ENCODE peak calls at places on chromosome 6, in eight cellular contexts. L, G, A, U, P, N, Q and O are unnamed samples.
A peak's percentile ranks its signal among the peaks of the same experiment; 100 is the strongest.

GRCh38 chr6:101577091-101577490 is 183.6 kb downstream of the GRIK2 start:
- DNase-seq in G (no peak), L (no peak), N (no peak), Q (no peak), P (no peak), U (no peak), A (no peak), O (no peak)

GRCh38 chr6:114304304-114304887 is 38.4 kb downstream of the HS3ST5 start:
- DNase-seq in N (no peak), P (no peak), G (no peak), Q (peak; percentile 3), L (peak; percentile 7), U (peak; percentile 12), A (no peak), O (peak; percentile 43)

GRCh38 chr6:41257369-41258195 is 28.9 kb downstream of the TREM1 start:
- DNase-seq in L (no peak), P (peak; percentile 24), A (peak; percentile 61), U (peak; percentile 48), N (no peak), G (peak; percentile 56), Q (no peak), O (peak; percentile 89)

GRCh38 chr6:71444222-71444621 is 155.6 kb downstream of the OGFRL1 start:
- DNase-seq in Q (no peak), L (no peak), N (no peak), A (no peak), P (no peak), G (no peak), U (no peak), O (peak; percentile 21)

GRCh38 chr6:40171343-40171742 is 237.1 kb upstream of the MOCS1 start:
- DNase-seq in Q (no peak), P (no peak), L (no peak), U (no peak), A (no peak), N (no peak), G (no peak), O (no peak)

GRCh38 chr6:135212935-135213334 is 31.8 kb downstream of the MYB start:
- DNase-seq in P (no peak), L (no peak), N (no peak), Q (no peak), U (peak; percentile 62), A (no peak), G (no peak), O (peak; percentile 27)

GRCh38 chr6:167324111-167324510 is 775 bp upstream of the TTLL2 start:
- DNase-seq in Q (no peak), P (no peak), L (no peak), A (no peak), G (no peak), U (no peak), N (no peak), O (no peak)

GRCh38 chr6:24667378-24667803 is 514 bp downstream of the ACOT13 start:
- DNase-seq in A (no peak), Q (no peak), N (no peak), P (peak; percentile 57), L (no peak), G (no peak), U (peak; percentile 5), O (peak; percentile 33)

GRCh38 chr6:28212510-28213212 is 12.4 kb upstream of the ZSCAN9 start:
- DNase-seq in N (peak; percentile 49), L (peak; percentile 71), A (no peak), U (peak; percentile 83), Q (peak; percentile 80), G (no peak), P (peak; percentile 50), O (peak; percentile 75)

GRCh38 chr6:14452567-14453527 is 335.3 kb downstream of the CD83 start:
- DNase-seq in Q (no peak), U (peak; percentile 47), P (no peak), A (no peak), N (no peak), L (no peak), G (no peak), O (no peak)

GRCh38 chr6:28205879-28206278 is 19.2 kb upstream of the ZSCAN9 start:
- DNase-seq in A (no peak), U (no peak), L (no peak), N (no peak), Q (no peak), P (no peak), G (no peak), O (no peak)

GRCh38 chr6:82072771-82073170 is 174.8 kb downstream of the IBTK start:
- DNase-seq in P (no peak), Q (no peak), U (peak; percentile 85), L (peak; percentile 24), N (no peak), G (no peak), A (no peak), O (no peak)

GRCh38 chr6:140281236-140281635 is 906.8 kb upstream of the CITED2 start:
- DNase-seq in N (no peak), U (peak; percentile 61), Q (no peak), P (no peak), G (no peak), L (no peak), A (no peak), O (no peak)

GRCh38 chr6:43509984-43510826 is at the start of gene LRRC73:
- DNase-seq in G (peak; percentile 96), P (peak; percentile 89), A (peak; percentile 87), Q (peak; percentile 46), U (peak; percentile 76), L (no peak), N (peak; percentile 67), O (peak; percentile 92)

GRCh38 chr6:3825331-3825831 is 23.8 kb upstream of the FAM50B start:
- DNase-seq in L (no peak), G (peak; percentile 72), P (no peak), U (peak; percentile 68), N (peak; percentile 72), Q (no peak), A (peak; percentile 51), O (peak; percentile 73)
- H3K4me3 ChIP-seq in L (peak overlapping the region; percentile 26), G (peak overlapping the region; percentile 23), P (no peak overlapping the region), U (peak overlapping the region; percentile 1), N (peak overlapping the region; percentile 30), Q (no peak overlapping the region), A (peak overlapping the region; percentile 18), O (no peak overlapping the region)

DNA sequence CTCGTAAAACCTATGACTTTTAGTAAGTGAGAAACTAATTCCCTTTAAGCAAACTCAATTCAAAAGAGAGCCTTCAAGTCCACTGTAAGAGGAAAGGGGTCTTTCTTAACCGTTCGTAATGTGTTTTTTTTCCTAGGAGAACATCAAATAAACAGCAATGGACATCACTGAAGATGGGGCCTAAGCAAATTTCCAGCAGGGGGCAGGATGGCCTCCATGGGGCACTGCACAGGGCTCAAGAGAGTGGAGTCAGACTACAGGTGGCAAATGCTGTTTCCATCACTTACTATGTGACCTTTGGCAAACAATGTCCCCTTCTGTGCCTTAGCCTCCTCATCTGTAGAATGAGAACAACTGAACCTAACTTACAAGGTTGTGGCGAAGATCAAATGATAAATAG is 88.7 kb downstream of the ARHGAP18 start:
- DNase-seq in Q (no peak), P (peak; percentile 24), U (no peak), L (no peak), G (no peak), N (no peak), A (no peak), O (no peak)
- TF ChIP-seq CTCF in Q (peak; percentile 58), P (peak; percentile 16), U (peak; percentile 37), L (peak; percentile 21), G (no peak), N (no peak), A (no peak), O (peak; percentile 47)

GRCh38 chr6:56093776-56094175 is 153.6 kb downstream of the COL21A1 start:
- DNase-seq in U (no peak), G (no peak), Q (no peak), P (no peak), L (no peak), A (no peak), N (no peak), O (peak; percentile 16)

GRCh38 chr6:56102216-56102615 is 145.2 kb downstream of the COL21A1 start:
- DNase-seq in L (no peak), Q (no peak), N (no peak), A (no peak), P (no peak), U (no peak), G (no peak), O (peak; percentile 33)

GRCh38 chr6:56101141-56101553 is 146.2 kb downstream of the COL21A1 start:
- DNase-seq in P (no peak), U (peak; percentile 96), L (peak; percentile 81), Q (peak; percentile 41), N (no peak), G (no peak), A (no peak), O (peak; percentile 98)

GRCh38 chr6:56096454-56096853 is 150.9 kb downstream of the COL21A1 start:
- DNase-seq in P (no peak), U (peak; percentile 41), A (no peak), G (no peak), N (no peak), L (no peak), Q (no peak), O (no peak)

DNA sequence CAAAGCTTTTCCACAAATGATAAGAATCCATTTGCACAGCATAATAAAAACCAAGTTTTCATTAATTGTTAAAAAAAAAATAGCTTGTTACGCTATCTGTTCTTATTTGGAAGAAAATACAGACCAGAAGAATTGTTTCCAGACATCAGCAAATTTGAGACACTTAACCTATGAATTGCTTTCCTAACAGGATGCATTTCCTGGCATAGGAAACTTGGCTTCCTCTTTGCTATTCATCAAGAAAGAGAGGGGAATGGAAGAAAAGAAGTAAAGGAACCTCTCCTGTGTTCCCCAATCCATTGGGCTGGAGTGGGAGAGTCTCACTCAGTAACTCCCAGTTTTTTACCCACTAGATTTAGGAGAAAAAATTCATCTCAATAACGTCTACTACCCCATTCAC is 150.4 kb downstream of the COL21A1 start:
- DNase-seq in Q (no peak), P (no peak), A (no peak), L (no peak), U (peak; percentile 30), G (no peak), N (no peak), O (no peak)
- H3K4me3 ChIP-seq in Q (no peak overlapping the region), P (no peak overlapping the region), A (no peak overlapping the region), L (no peak overlapping the region), U (no peak overlapping the region), G (no peak overlapping the region), N (no peak overlapping the region), O (no peak overlapping the region)

DNA sequence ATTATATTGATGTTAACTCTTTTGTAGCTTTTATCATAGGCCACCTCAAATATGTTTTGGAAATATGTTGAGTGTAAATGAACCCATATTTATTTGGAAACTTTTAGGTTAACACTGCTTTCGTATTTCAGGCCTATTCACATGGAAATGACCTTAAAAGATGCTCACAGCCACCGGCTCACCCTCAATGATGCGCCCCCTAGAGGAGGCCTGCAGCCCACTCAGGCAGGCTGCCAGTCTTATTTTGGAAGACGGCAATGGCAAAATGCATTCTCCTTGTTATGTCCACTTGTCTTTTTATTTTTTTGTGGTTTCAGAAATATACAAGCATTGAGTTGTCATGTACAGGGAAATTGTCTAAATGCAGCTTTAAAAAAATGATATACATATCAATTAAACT is 869.7 kb downstream of the PHF3 start:
- DNase-seq in Q (no peak), N (no peak), L (no peak), P (no peak), G (no peak), A (no peak), U (no peak), O (no peak)
- TF ChIP-seq CTCF in Q (peak; percentile 45), N (no peak), L (peak; percentile 48), P (no peak), G (no peak), A (no peak), U (peak; percentile 47), O (peak; percentile 48)